ENCODE peak calls at places on chromosomes 2 and 18, in ten cellular contexts. U is A549, C is IMR-90, F is uterus, I is K562, J is adrenal gland, K is tibial nerve, X is ovary, N is esophagus squamous epithelium, Y is body of pancreas. W is an unnamed sample.

GRCh38 chr18:3793545-3793944 is 343.6 kb downstream of the TGIF1 start:
- DNase-seq in U (no peak), C (peak), F (no peak), I (no peak), J (no peak), K (no peak), X (no peak), N (no peak), Y (no peak), W (no peak)

GRCh38 chr18:56929861-56930260 is 217.0 kb upstream of the BOD1L2 start:
- DNase-seq in U (no peak), C (no peak), F (no peak), I (no peak), J (no peak), K (no peak), X (no peak), N (no peak), Y (no peak), W (no peak)

GRCh38 chr2:128633501-128633900 is 314.8 kb upstream of the HS6ST1 start:
- DNase-seq in U (no peak), C (peak), F (no peak), I (no peak), J (no peak), K (no peak), X (no peak), N (no peak), Y (no peak), W (no peak)

GRCh38 chr18:74241970-74242369 is 49.8 kb downstream of the CYB5A start:
- DNase-seq in U (no peak), C (no peak), F (no peak), I (no peak), J (no peak), K (no peak), X (no peak), N (no peak), Y (no peak), W (no peak)

GRCh38 chr18:77066689-77067088 is 65.9 kb downstream of the MBP start:
- DNase-seq in U (no peak), C (no peak), F (no peak), I (no peak), J (no peak), K (no peak), X (no peak), N (no peak), Y (no peak), W (no peak)

GRCh38 chr2:23591111-23591510 is 206.1 kb downstream of the KLHL29 start:
- DNase-seq in U (no peak), C (no peak), F (no peak), I (no peak), J (no peak), K (no peak), X (peak), N (no peak), Y (no peak), W (no peak)

GRCh38 chr2:219284501-219285347 is 5.6 kb downstream of the DNAJB2 start:
- DNase-seq in U (no peak), C (no peak), F (no peak), I (no peak), J (no peak), K (no peak), X (no peak), N (no peak), Y (no peak), W (no peak)

GRCh38 chr2:160891353-160891740 is 268.9 kb upstream of the TANK start:
- DNase-seq in U (no peak), C (no peak), F (no peak), I (no peak), J (no peak), K (no peak), X (no peak), N (no peak), Y (no peak), W (no peak)

GRCh38 chr2:119650206-119650605 is 28.8 kb upstream of the TMEM177 start:
- DNase-seq in U (no peak), C (no peak), F (no peak), I (no peak), J (no peak), K (no peak), X (no peak), N (no peak), Y (no peak), W (no peak)

GRCh38 chr2:106158871-106159270 is 35.2 kb downstream of the UXS1 start:
- DNase-seq in U (no peak), C (no peak), F (no peak), I (no peak), J (no peak), K (no peak), X (no peak), N (no peak), Y (no peak), W (no peak)

GRCh38 chr2:202035941-202036372 is 2.3 kb downstream of the FZD7 start:
- DNase-seq in U (no peak), C (peak), F (peak), I (no peak), J (no peak), K (no peak), X (peak), N (no peak), Y (no peak), W (no peak)

GRCh38 chr2:65299246-65299645 is 71.6 kb downstream of the ACTR2 start:
- DNase-seq in U (no peak), C (peak), F (no peak), I (peak), J (no peak), K (no peak), X (peak), N (no peak), Y (no peak), W (no peak)

GRCh38 chr2:227219312-227220105 is 55.1 kb downstream of the COL4A3 start:
- DNase-seq in U (peak), C (no peak), F (no peak), I (no peak), J (no peak), K (no peak), X (no peak), N (no peak), Y (no peak), W (no peak)

GRCh38 chr2:27724905-27725693 is 46.4 kb upstream of the MRPL33 start:
- DNase-seq in U (no peak), C (peak), F (no peak), I (no peak), J (peak), K (no peak), X (peak), N (no peak), Y (no peak), W (no peak)

GRCh38 chr2:209579236-209579749 is 155.4 kb downstream of the MAP2 start:
- DNase-seq in U (no peak), C (no peak), F (no peak), I (no peak), J (peak), K (no peak), X (no peak), N (no peak), Y (no peak), W (no peak)

GRCh38 chr2:79554899-79555298 is 42.0 kb downstream of the CTNNA2 start:
- DNase-seq in U (no peak), C (no peak), F (no peak), I (no peak), J (no peak), K (no peak), X (no peak), N (no peak), Y (no peak), W (no peak)

GRCh38 chr2:167675906-167676305 is 571.5 kb downstream of the STK39 start:
- DNase-seq in U (no peak), C (no peak), F (no peak), I (no peak), J (no peak), K (no peak), X (no peak), N (no peak), Y (no peak), W (no peak)

GRCh38 chr2:6911721-6912120 is 5.5 kb upstream of the RNF144A start:
- DNase-seq in U (no peak), C (no peak), F (no peak), I (no peak), J (no peak), K (no peak), X (no peak), N (no peak), Y (no peak), W (no peak)
- TF ChIP-seq POLR2A in U (no peak), C (no peak), F (no peak), I (no peak), J (no peak), K (no peak), X (no peak), N (no peak), Y (no peak), W (no peak)

GRCh38 chr2:43131051-43131889 is 95.1 kb downstream of the ZFP36L2 start:
- DNase-seq in U (peak), C (peak), F (no peak), I (peak), J (peak), K (peak), X (peak), N (peak), Y (peak), W (peak)
- H3K4me3 ChIP-seq in U (no peak), C (no peak), F (no peak), I (no peak), J (no peak), K (no peak), X (no peak), N (no peak), Y (no peak), W (no peak)

GRCh38 chr2:237896507-237896892 is 37.1 kb downstream of the RAMP1 start:
- DNase-seq in U (no peak), C (peak), F (no peak), I (no peak), J (no peak), K (no peak), X (no peak), N (no peak), Y (no peak), W (no peak)

GRCh38 chr2:237896941-237897340 is 37.5 kb downstream of the RAMP1 start:
- DNase-seq in U (no peak), C (no peak), F (peak), I (no peak), J (no peak), K (no peak), X (peak), N (no peak), Y (peak), W (no peak)

GRCh38 chr2:237894986-237895543 is 35.6 kb downstream of the RAMP1 start:
- DNase-seq in U (no peak), C (no peak), F (peak), I (no peak), J (no peak), K (no peak), X (peak), N (no peak), Y (peak), W (no peak)

GRCh38 chr2:237894396-237894979 is 35.1 kb downstream of the RAMP1 start:
- DNase-seq in U (no peak), C (no peak), F (peak), I (no peak), J (no peak), K (no peak), X (peak), N (no peak), Y (peak), W (no peak)

GRCh38 chr2:237895544-237896506 is 36.4 kb downstream of the RAMP1 start:
- DNase-seq in U (no peak), C (no peak), F (peak), I (no peak), J (no peak), K (no peak), X (peak), N (no peak), Y (peak), W (peak)
- TF ChIP-seq POLR2A in U (no peak), C (no peak), F (peak), I (no peak), J (no peak), K (no peak), X (no peak), N (no peak), Y (no peak), W (peak)

GRCh38 chr18:78519394-78520062 is 460.1 kb upstream of the SALL3 start:
- DNase-seq in U (no peak), C (no peak), F (no peak), I (no peak), J (no peak), K (no peak), X (no peak), N (no peak), Y (no peak), W (no peak)

GRCh38 chr18:78523850-78524249 is 455.8 kb upstream of the SALL3 start:
- DNase-seq in U (no peak), C (no peak), F (no peak), I (no peak), J (no peak), K (no peak), X (no peak), N (no peak), Y (no peak), W (no peak)

GRCh38 chr18:78521136-78521535 is 458.5 kb upstream of the SALL3 start:
- DNase-seq in U (no peak), C (no peak), F (no peak), I (no peak), J (peak), K (no peak), X (no peak), N (no peak), Y (no peak), W (no peak)

GRCh38 chr18:78521744-78522143 is 457.9 kb upstream of the SALL3 start:
- DNase-seq in U (no peak), C (no peak), F (no peak), I (no peak), J (no peak), K (no peak), X (no peak), N (no peak), Y (no peak), W (no peak)

GRCh38 chr18:78522507-78522906 is 457.1 kb upstream of the SALL3 start:
- DNase-seq in U (no peak), C (no peak), F (no peak), I (no peak), J (no peak), K (no peak), X (no peak), N (no peak), Y (no peak), W (no peak)
- H3K4me3 ChIP-seq in U (no peak), C (no peak), F (no peak), I (no peak), J (no peak), K (no peak), X (no peak), N (no peak), Y (no peak), W (no peak)

W was measured in gastrocnemius medialis.